ENCODE peak calls at places on chromosomes 16 and 17, in seven cellular contexts. N is neural progenitor cell; G is pancreas; X is ovary; M is CD8-positive, alpha-beta T cell; U is BE2C; Q is aorta. B is an unnamed sample.

GRCh38 chr17:37710344-37710886 is 34.4 kb downstream of the HNF1B start:
- DNase-seq in M (no peak), Q (no peak), G (peak; percentile 98), N (peak; percentile 94), X (no peak), U (peak; percentile 53), B (peak; percentile 77)

GRCh38 chr17:48779421-48779820 is 37.6 kb downstream of the TTLL6 start:
- DNase-seq in U (no peak), X (no peak), G (no peak), M (no peak), Q (no peak), N (no peak), B (no peak)

GRCh38 chr17:59753522-59754467 is 46.3 kb downstream of the VMP1 start:
- DNase-seq in Q (no peak), X (no peak), N (peak; percentile 81), U (peak; percentile 12), M (no peak), G (peak; percentile 34), B (peak; percentile 83)

GRCh38 chr16:76946879-76947278 is 244.1 kb upstream of the MON1B start:
- DNase-seq in Q (no peak), G (no peak), U (peak; percentile 76), M (no peak), N (no peak), X (no peak), B (peak; percentile 82)

GRCh38 chr17:8359769-8360168 is 16.7 kb downstream of the KRABD2 start:
- DNase-seq in M (no peak), Q (no peak), G (no peak), U (no peak), X (no peak), N (no peak), B (peak; percentile 91)

GRCh38 chr17:17325228-17325627 is 22.1 kb downstream of the NT5M start:
- DNase-seq in X (no peak), U (peak; percentile 34), N (no peak), M (no peak), G (no peak), Q (peak; percentile 39), B (no peak)

GRCh38 chr16:89920723-89921122 is 2.1 kb downstream of the MC1R start:
- DNase-seq in N (no peak), X (no peak), Q (no peak), G (no peak), U (no peak), M (no peak), B (peak; percentile 72)

GRCh38 chr17:42414782-42415409 is 8.2 kb downstream of the CAVIN1 start:
- DNase-seq in X (no peak), Q (no peak), M (peak; percentile 42), U (no peak), G (no peak), N (no peak), B (no peak)

GRCh38 chr17:8225813-8226535 is 15.6 kb upstream of the AURKB start:
- DNase-seq in M (peak; percentile 72), U (peak; percentile 68), N (peak; percentile 83), G (peak; percentile 83), X (peak; percentile 48), Q (no peak), B (peak; percentile 79)

GRCh38 chr16:14286381-14287230 is 215.5 kb downstream of the MRTFB start:
- DNase-seq in X (no peak), M (peak; percentile 40), Q (peak; percentile 69), G (no peak), U (no peak), N (peak; percentile 63), B (peak; percentile 33)

GRCh38 chr16:82943371-82943770 is 316.6 kb downstream of the CDH13 start:
- DNase-seq in G (no peak), N (no peak), M (no peak), X (no peak), U (no peak), Q (no peak), B (peak; percentile 58)

GRCh38 chr17:13520899-13521572 is 80.7 kb downstream of the HS3ST3A1 start:
- DNase-seq in X (no peak), Q (no peak), M (no peak), G (no peak), U (no peak), N (no peak), B (peak; percentile 96)

GRCh38 chr16:73054732-73055481 is 7.0 kb upstream of the ZFHX3 start:
- DNase-seq in Q (no peak), M (no peak), X (no peak), U (no peak), G (no peak), N (no peak), B (peak; percentile 90)

GRCh38 chr16:58034786-58035185 is 9.2 kb downstream of the MMP15 start:
- DNase-seq in M (no peak), Q (no peak), N (no peak), X (no peak), G (no peak), U (no peak), B (no peak)

GRCh38 chr17:73562896-73563295 is 81.3 kb downstream of the SDK2 start:
- DNase-seq in U (no peak), G (no peak), N (no peak), M (no peak), X (no peak), Q (no peak), B (no peak)
- H3K9me3 ChIP-seq in U (no peaks in the 10 kb centered on the region), G (no peaks in the 10 kb centered on the region), N (no peaks in the 10 kb centered on the region), M (no peaks in the 10 kb centered on the region), X (no peaks in the 10 kb centered on the region), Q (no peaks in the 10 kb centered on the region), B (no peaks in the 10 kb centered on the region)

GRCh38 chr16:31674686-31675085 is 147.0 kb downstream of the AHSP start:
- DNase-seq in G (no peak), N (no peak), U (no peak), M (no peak), Q (no peak), X (no peak), B (no peak)
- H3K9me3 ChIP-seq in G (no peaks in the 10 kb centered on the region), N (peaks cover 11% of the 10 kb centered on the region), U (no peaks in the 10 kb centered on the region), M (peaks cover 5% of the 10 kb centered on the region), Q (peaks cover 6% of the 10 kb centered on the region), X (no peaks in the 10 kb centered on the region), B (no peaks in the 10 kb centered on the region)

DNA sequence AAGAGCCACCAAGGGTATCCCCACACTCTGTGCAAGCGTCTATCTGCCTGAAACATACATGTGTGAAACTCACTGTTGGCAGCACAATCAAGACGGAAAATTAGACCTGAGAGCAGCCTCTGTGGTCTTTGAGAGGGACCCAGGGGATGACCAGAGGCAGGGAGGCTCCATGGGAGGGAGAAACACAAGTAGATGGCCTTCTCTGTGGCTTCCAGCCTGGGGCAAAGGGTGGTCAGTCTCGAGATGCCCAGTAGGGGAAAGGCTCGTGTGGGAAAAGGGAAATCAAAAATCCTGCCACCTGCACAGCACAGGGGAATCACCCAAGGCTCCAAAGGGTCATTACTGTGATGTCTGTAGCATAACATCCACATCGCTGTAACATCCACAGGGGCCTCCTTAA is 823.3 kb downstream of the KCNJ18 start:
- DNase-seq in Q (no peak), X (no peak), G (no peak), U (no peak), M (no peak), N (no peak), B (no peak)
- H3K9me3 ChIP-seq in Q (no peaks in the 10 kb centered on the region), X (no peaks in the 10 kb centered on the region), G (no peaks in the 10 kb centered on the region), U (no peaks in the 10 kb centered on the region), M (no peaks in the 10 kb centered on the region), N (no peaks in the 10 kb centered on the region), B (no peaks in the 10 kb centered on the region)

GRCh38 chr16:35752012-35752772 is 2292.8 kb downstream of the TP53TG3F start:
- DNase-seq in U (no peak), Q (no peak), M (no peak), X (no peak), G (no peak), N (no peak), B (no peak)

GRCh38 chr16:35750157-35750689 is 2290.8 kb downstream of the TP53TG3F start:
- DNase-seq in G (no peak), N (no peak), M (no peak), U (no peak), X (no peak), Q (no peak), B (no peak)

GRCh38 chr16:35749253-35750141 is 2290.1 kb downstream of the TP53TG3F start:
- DNase-seq in X (no peak), U (no peak), N (no peak), Q (no peak), G (no peak), M (no peak), B (no peak)

GRCh38 chr16:35751191-35751941 is 2292.0 kb downstream of the TP53TG3F start:
- DNase-seq in Q (no peak), M (no peak), X (no peak), G (no peak), U (no peak), N (no peak), B (no peak)

GRCh38 chr16:35750701-35751104 is 2291.3 kb downstream of the TP53TG3F start:
- DNase-seq in Q (no peak), U (no peak), X (no peak), G (no peak), M (no peak), N (no peak), B (no peak)
- H3K9me3 ChIP-seq in Q (no peaks in the 10 kb centered on the region), U (no peaks in the 10 kb centered on the region), X (no peaks in the 10 kb centered on the region), G (no peaks in the 10 kb centered on the region), M (no peaks in the 10 kb centered on the region), N (no peaks in the 10 kb centered on the region), B (no peaks in the 10 kb centered on the region)

GRCh38 chr16:71453051-71453450 is 9.0 kb downstream of the ZNF23 start:
- DNase-seq in U (no peak), G (no peak), N (no peak), M (no peak), X (no peak), Q (no peak), B (no peak)
- H3K9me3 ChIP-seq in U (peaks cover 3% of the 10 kb centered on the region), G (peaks cover 3% of the 10 kb centered on the region), N (peaks cover 21% of the 10 kb centered on the region), M (peaks cover 23% of the 10 kb centered on the region), X (peaks cover 20% of the 10 kb centered on the region), Q (peaks cover 27% of the 10 kb centered on the region), B (peaks cover 13% of the 10 kb centered on the region)

GRCh38 chr17:82946081-82946480 is 106.3 kb upstream of the ZNF750 start:
- DNase-seq in G (no peak), Q (no peak), U (no peak), M (no peak), N (no peak), X (no peak), B (no peak)
- H3K9me3 ChIP-seq in G (no peaks in the 10 kb centered on the region), Q (peaks cover 3% of the 10 kb centered on the region), U (peaks cover 14% of the 10 kb centered on the region), M (peaks cover 13% of the 10 kb centered on the region), N (peaks cover 29% of the 10 kb centered on the region), X (peaks cover 2% of the 10 kb centered on the region), B (no peaks in the 10 kb centered on the region)

B was measured in fibroblast of lung.